ENCODE peak calls at places on chromosome 2, in four cellular contexts. L is HepG2, Y is K562, P is H1. X is an unnamed sample.

GRCh38 chr2:219037783-219038549 is 3.4 kb downstream of the CFAP65 start:
- DNase-seq in L (peak), Y (no peak), P (no peak), X (no peak)

GRCh38 chr2:230899287-230899686 is 25.8 kb downstream of the GPR55 start:
- DNase-seq in L (no peak), P (no peak), Y (no peak), X (no peak)

GRCh38 chr2:239878686-239879085 is 146.5 kb downstream of the NDUFA10 start:
- DNase-seq in P (peak), Y (no peak), L (no peak), X (no peak)

GRCh38 chr2:188243381-188243780 is 48.3 kb upstream of the GULP1 start:
- DNase-seq in P (no peak), L (no peak), Y (no peak), X (no peak)

GRCh38 chr2:46325178-46325928 is 28.1 kb downstream of the EPAS1 start:
- DNase-seq in Y (peak), P (no peak), L (no peak), X (no peak)

GRCh38 chr2:71843391-71843850 is 304.2 kb downstream of the CYP26B1 start:
- DNase-seq in L (no peak), P (no peak), Y (no peak), X (no peak)

GRCh38 chr2:70703900-70704549 is 64.0 kb downstream of the ADD2 start:
- DNase-seq in L (no peak), P (no peak), Y (peak), X (no peak)

GRCh38 chr2:178804791-178805190 is 2.4 kb downstream of the TTN start:
- DNase-seq in L (peak), P (no peak), Y (peak), X (no peak)

GRCh38 chr2:101111917-101112771 is 39.0 kb downstream of the TBC1D8 start:
- DNase-seq in L (peak), P (no peak), Y (no peak), X (no peak)

GRCh38 chr2:217332866-217333265 is 473.0 kb upstream of the TNP1 start:
- DNase-seq in P (no peak), L (peak), Y (no peak), X (no peak)

GRCh38 chr2:217330647-217331046 is 470.8 kb upstream of the TNP1 start:
- DNase-seq in L (no peak), Y (no peak), P (no peak), X (no peak)

GRCh38 chr2:217329023-217329431 is 469.2 kb upstream of the TNP1 start:
- DNase-seq in P (no peak), L (no peak), Y (no peak), X (no peak)

GRCh38 chr2:217332392-217332791 is 472.5 kb upstream of the TNP1 start:
- DNase-seq in P (no peak), L (no peak), Y (no peak), X (no peak)

GRCh38 chr2:217331577-217332139 is 471.8 kb upstream of the TNP1 start:
- DNase-seq in Y (no peak), P (no peak), L (peak), X (no peak)
- TF ChIP-seq BRCA1 in Y (no peak), P (no peak), L (no peak), X (no peak)

DNA sequence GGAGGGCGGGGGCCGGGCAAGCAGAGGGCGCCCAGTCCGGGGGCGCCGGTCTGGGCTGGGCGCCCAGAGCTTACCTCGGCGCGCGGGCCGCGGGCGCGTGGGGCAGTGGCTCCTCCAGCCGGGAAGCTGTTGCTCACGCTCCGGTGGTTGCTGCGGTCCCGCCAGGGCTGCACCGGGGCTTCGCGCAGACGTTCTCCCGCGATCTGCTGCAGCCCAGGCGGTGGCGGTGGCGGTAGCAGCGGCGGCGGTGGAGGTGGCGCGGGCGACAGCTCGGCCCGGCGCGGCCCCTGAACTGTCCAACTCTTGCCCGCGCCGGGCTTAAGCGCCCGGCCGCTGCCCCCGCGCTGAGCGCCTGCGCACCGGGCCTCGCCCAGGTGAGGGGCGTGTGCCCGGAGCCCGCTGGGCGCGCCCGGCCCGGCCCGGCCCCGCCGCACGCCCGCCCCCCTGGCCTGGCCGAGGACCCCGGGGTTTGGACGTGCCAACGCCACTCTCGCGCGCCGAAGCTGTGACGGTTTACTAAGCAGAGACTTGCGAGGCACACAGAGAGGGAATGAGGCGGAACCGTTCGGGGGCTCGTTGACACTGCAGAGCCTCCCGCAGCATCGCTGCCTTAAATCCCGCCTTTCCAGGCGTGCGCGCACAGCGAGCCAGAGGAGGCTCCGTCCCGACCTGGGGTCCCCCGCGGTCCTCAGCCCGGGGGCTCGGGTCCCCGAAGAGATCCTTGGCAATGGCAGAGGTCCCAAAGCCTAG is at the start of gene ZNF385B:
- DNase-seq in P (peak), L (no peak), Y (no peak), X (no peak)
- TF ChIP-seq EZH2 in P (no peak), L (no peak), Y (no peak), X (no peak)

GRCh38 chr2:127410871-127411396 is 7.3 kb upstream of the PROC start:
- DNase-seq in Y (no peak), L (peak), P (no peak), X (no peak)
- H2AFZ ChIP-seq in Y (peak), L (peak), P (no peak), X (peak)

DNA sequence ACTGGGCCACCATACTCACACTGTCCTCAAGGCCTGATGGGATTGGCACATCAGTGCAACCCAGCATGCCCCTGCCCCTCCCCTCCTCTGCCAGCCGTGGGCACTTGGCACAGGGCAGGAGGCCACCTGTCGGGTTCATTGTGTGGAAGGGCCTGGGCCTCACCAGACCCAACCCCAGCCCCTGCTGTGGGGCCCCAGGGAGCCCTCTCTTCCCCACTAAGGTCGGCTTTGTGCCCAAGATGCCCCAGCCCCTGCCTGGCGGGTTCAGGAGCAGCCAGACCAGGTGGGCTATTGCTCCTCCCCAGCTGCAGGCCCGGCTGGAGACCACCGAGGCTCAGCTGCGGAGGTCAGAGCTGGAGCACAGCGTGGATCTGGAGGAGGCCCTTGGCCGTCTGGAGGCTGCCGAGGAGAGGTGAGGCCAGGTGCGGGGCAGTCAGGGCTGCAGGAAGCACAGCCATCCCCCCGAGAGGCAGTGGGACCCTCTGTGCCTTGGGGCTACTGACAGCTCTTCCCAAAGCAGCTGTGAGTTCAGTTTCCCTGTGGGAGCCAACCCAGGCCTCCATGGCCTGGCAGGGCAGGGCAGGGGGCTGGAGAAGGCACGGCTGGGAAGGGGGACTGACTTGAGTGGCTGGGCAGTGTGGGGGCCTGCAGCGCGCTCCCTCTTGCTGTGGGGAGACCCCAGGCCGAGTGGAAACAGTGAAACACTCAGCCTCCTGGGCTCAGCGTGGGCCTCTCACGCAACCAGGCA is 16.3 kb downstream of the CROCC2 start:
- DNase-seq in P (peak), L (no peak), Y (no peak), X (no peak)
- TF ChIP-seq BRCA1 in P (no peak), L (no peak), Y (no peak), X (no peak)

GRCh38 chr2:85716346-85716880 is 22.3 kb downstream of the GNLY start:
- DNase-seq in Y (peak), L (no peak), P (no peak), X (no peak)
- TF ChIP-seq EZH2 in Y (no peak), L (no peak), P (no peak), X (no peak)